ENCODE peak calls at places on chromosomes 12 and 14, in six cellular contexts. One of them, this sample, is unnamed.

GRCh38 chr14:77076118-77076631 is 21.9 kb upstream of the CIPC start:
- DNase-seq in heart left ventricle: peak
- DNase-seq in transverse colon: peak
- DNase-seq in A549: no peak
- DNase-seq in breast epithelium: no peak
- DNase-seq in esophagus squamous epithelium: no peak
- DNase-seq in this sample: peak

GRCh38 chr14:28052251-28052650 is 714.3 kb upstream of the FOXG1 start:
- DNase-seq in heart left ventricle: no peak
- DNase-seq in transverse colon: no peak
- DNase-seq in A549: no peak
- DNase-seq in breast epithelium: no peak
- DNase-seq in esophagus squamous epithelium: no peak
- DNase-seq in this sample: no peak

GRCh38 chr14:63454863-63455622 is 88.1 kb downstream of the PPP2R5E start:
- DNase-seq in heart left ventricle: peak
- DNase-seq in transverse colon: no peak
- DNase-seq in A549: no peak
- DNase-seq in breast epithelium: no peak
- DNase-seq in esophagus squamous epithelium: no peak
- DNase-seq in this sample: no peak

GRCh38 chr12:106459534-106459933 is 102.0 kb downstream of the POLR3B start:
- DNase-seq in heart left ventricle: no peak
- DNase-seq in transverse colon: no peak
- DNase-seq in A549: no peak
- DNase-seq in breast epithelium: no peak
- DNase-seq in esophagus squamous epithelium: no peak
- DNase-seq in this sample: no peak

GRCh38 chr14:106141242-106142220 is 615.1 kb downstream of the TMEM121 start:
- DNase-seq in heart left ventricle: no peak
- DNase-seq in transverse colon: no peak
- DNase-seq in A549: peak
- DNase-seq in breast epithelium: no peak
- DNase-seq in esophagus squamous epithelium: no peak
- DNase-seq in this sample: no peak

GRCh38 chr14:58138719-58139482 is 13.1 kb downstream of the ARMH4 start:
- DNase-seq in heart left ventricle: no peak
- DNase-seq in transverse colon: no peak
- DNase-seq in A549: no peak
- DNase-seq in breast epithelium: no peak
- DNase-seq in esophagus squamous epithelium: no peak
- DNase-seq in this sample: no peak

GRCh38 chr12:121858662-121859572 is at the start of gene HPD:
- DNase-seq in heart left ventricle: peak
- DNase-seq in transverse colon: peak
- DNase-seq in A549: peak
- DNase-seq in breast epithelium: no peak
- DNase-seq in esophagus squamous epithelium: no peak
- DNase-seq in this sample: no peak

GRCh38 chr12:1357171-1357570 is 237.2 kb downstream of the FBXL14 start:
- DNase-seq in heart left ventricle: no peak
- DNase-seq in transverse colon: no peak
- DNase-seq in A549: peak
- DNase-seq in breast epithelium: no peak
- DNase-seq in esophagus squamous epithelium: no peak
- DNase-seq in this sample: no peak

GRCh38 chr12:95083938-95084337 is 10.5 kb upstream of the NR2C1 start:
- DNase-seq in heart left ventricle: no peak
- DNase-seq in transverse colon: no peak
- DNase-seq in A549: peak
- DNase-seq in breast epithelium: no peak
- DNase-seq in esophagus squamous epithelium: no peak
- DNase-seq in this sample: no peak

GRCh38 chr14:35349966-35350365 is 54.6 kb downstream of the NFKBIA start:
- DNase-seq in heart left ventricle: no peak
- DNase-seq in transverse colon: no peak
- DNase-seq in A549: no peak
- DNase-seq in breast epithelium: no peak
- DNase-seq in esophagus squamous epithelium: no peak
- DNase-seq in this sample: no peak

GRCh38 chr12:125220404-125221273 is 155.4 kb downstream of the AACS start:
- DNase-seq in heart left ventricle: no peak
- DNase-seq in transverse colon: no peak
- DNase-seq in A549: no peak
- DNase-seq in breast epithelium: no peak
- DNase-seq in esophagus squamous epithelium: no peak
- DNase-seq in this sample: no peak

GRCh38 chr12:51839310-51839943 is 9.1 kb downstream of the FIGNL2 start:
- DNase-seq in heart left ventricle: no peak
- DNase-seq in transverse colon: no peak
- DNase-seq in A549: no peak
- DNase-seq in breast epithelium: no peak
- DNase-seq in esophagus squamous epithelium: no peak
- DNase-seq in this sample: no peak

GRCh38 chr12:93109794-93110203 is 180.7 kb upstream of the EEA1 start:
- DNase-seq in heart left ventricle: no peak
- DNase-seq in transverse colon: no peak
- DNase-seq in A549: no peak
- DNase-seq in breast epithelium: no peak
- DNase-seq in esophagus squamous epithelium: no peak
- DNase-seq in this sample: no peak

GRCh38 chr12:76719171-76719631 is 44.7 kb upstream of the ZDHHC17 start:
- DNase-seq in heart left ventricle: no peak
- DNase-seq in transverse colon: no peak
- DNase-seq in A549: no peak
- DNase-seq in breast epithelium: no peak
- DNase-seq in esophagus squamous epithelium: no peak
- DNase-seq in this sample: no peak

GRCh38 chr12:120774169-120774916 is 48.7 kb downstream of the ACADS start:
- DNase-seq in heart left ventricle: no peak
- DNase-seq in transverse colon: no peak
- DNase-seq in A549: no peak
- DNase-seq in breast epithelium: no peak
- DNase-seq in esophagus squamous epithelium: no peak
- DNase-seq in this sample: no peak

GRCh38 chr12:19397534-19397933 is 41.8 kb upstream of the AEBP2 start:
- DNase-seq in heart left ventricle: no peak
- DNase-seq in transverse colon: no peak
- DNase-seq in A549: peak
- DNase-seq in breast epithelium: no peak
- DNase-seq in esophagus squamous epithelium: no peak
- DNase-seq in this sample: peak

GRCh38 chr12:1972856-1973317 is 31.4 kb downstream of the DCP1B start:
- DNase-seq in heart left ventricle: peak
- DNase-seq in transverse colon: peak
- DNase-seq in A549: no peak
- DNase-seq in breast epithelium: no peak
- DNase-seq in esophagus squamous epithelium: no peak
- DNase-seq in this sample: no peak

GRCh38 chr12:85036241-85036707 is at the start of the genes LRRIQ1 and TSPAN19:
- DNase-seq in heart left ventricle: peak
- DNase-seq in transverse colon: peak
- DNase-seq in A549: peak
- DNase-seq in breast epithelium: peak
- DNase-seq in esophagus squamous epithelium: no peak
- DNase-seq in this sample: peak

GRCh38 chr14:45650754-45651153 is 397.8 kb upstream of the MIS18BP1 start:
- DNase-seq in heart left ventricle: no peak
- DNase-seq in transverse colon: no peak
- DNase-seq in A549: no peak
- DNase-seq in breast epithelium: no peak
- DNase-seq in esophagus squamous epithelium: no peak
- DNase-seq in this sample: no peak

GRCh38 chr14:96165493-96166474 is 38.9 kb upstream of the BDKRB2 start:
- DNase-seq in heart left ventricle: no peak
- DNase-seq in transverse colon: peak
- DNase-seq in A549: no peak
- DNase-seq in breast epithelium: no peak
- DNase-seq in esophagus squamous epithelium: no peak
- DNase-seq in this sample: peak

GRCh38 chr14:76961631-76962302 is 66.7 kb downstream of the IRF2BPL start:
- DNase-seq in heart left ventricle: peak
- DNase-seq in transverse colon: peak
- DNase-seq in A549: peak
- DNase-seq in breast epithelium: peak
- DNase-seq in esophagus squamous epithelium: peak
- DNase-seq in this sample: peak

GRCh38 chr12:80268924-80269749 is 169.8 kb downstream of the OTOGL start:
- DNase-seq in heart left ventricle: no peak
- DNase-seq in transverse colon: no peak
- DNase-seq in A549: peak
- DNase-seq in breast epithelium: no peak
- DNase-seq in esophagus squamous epithelium: no peak
- DNase-seq in this sample: no peak

GRCh38 chr12:122646568-122647220 is 56.5 kb downstream of the HCAR2 start:
- DNase-seq in heart left ventricle: no peak
- DNase-seq in transverse colon: no peak
- DNase-seq in A549: peak
- DNase-seq in breast epithelium: no peak
- DNase-seq in esophagus squamous epithelium: no peak
- DNase-seq in this sample: peak

GRCh38 chr14:74670726-74671125 is 42.2 kb downstream of the AREL1 start:
- DNase-seq in heart left ventricle: no peak
- DNase-seq in transverse colon: no peak
- DNase-seq in A549: no peak
- DNase-seq in breast epithelium: no peak
- DNase-seq in esophagus squamous epithelium: no peak
- DNase-seq in this sample: no peak

GRCh38 chr12:75474121-75474520 is 6.4 kb upstream of the GLIPR1 start:
- DNase-seq in heart left ventricle: no peak
- DNase-seq in transverse colon: no peak
- DNase-seq in A549: no peak
- DNase-seq in breast epithelium: no peak
- DNase-seq in esophagus squamous epithelium: no peak
- DNase-seq in this sample: no peak

GRCh38 chr14:81450100-81450531 is 50.0 kb upstream of the STON2 start:
- DNase-seq in heart left ventricle: peak
- DNase-seq in transverse colon: no peak
- DNase-seq in A549: no peak
- DNase-seq in breast epithelium: no peak
- DNase-seq in esophagus squamous epithelium: no peak
- DNase-seq in this sample: no peak
- H3K4me3 ChIP-seq in heart left ventricle: no peak
- H3K4me3 ChIP-seq in transverse colon: no peak
- H3K4me3 ChIP-seq in A549: no peak
- H3K4me3 ChIP-seq in breast epithelium: no peak
- H3K4me3 ChIP-seq in esophagus squamous epithelium: no peak
- H3K4me3 ChIP-seq in this sample: no peak

DNA sequence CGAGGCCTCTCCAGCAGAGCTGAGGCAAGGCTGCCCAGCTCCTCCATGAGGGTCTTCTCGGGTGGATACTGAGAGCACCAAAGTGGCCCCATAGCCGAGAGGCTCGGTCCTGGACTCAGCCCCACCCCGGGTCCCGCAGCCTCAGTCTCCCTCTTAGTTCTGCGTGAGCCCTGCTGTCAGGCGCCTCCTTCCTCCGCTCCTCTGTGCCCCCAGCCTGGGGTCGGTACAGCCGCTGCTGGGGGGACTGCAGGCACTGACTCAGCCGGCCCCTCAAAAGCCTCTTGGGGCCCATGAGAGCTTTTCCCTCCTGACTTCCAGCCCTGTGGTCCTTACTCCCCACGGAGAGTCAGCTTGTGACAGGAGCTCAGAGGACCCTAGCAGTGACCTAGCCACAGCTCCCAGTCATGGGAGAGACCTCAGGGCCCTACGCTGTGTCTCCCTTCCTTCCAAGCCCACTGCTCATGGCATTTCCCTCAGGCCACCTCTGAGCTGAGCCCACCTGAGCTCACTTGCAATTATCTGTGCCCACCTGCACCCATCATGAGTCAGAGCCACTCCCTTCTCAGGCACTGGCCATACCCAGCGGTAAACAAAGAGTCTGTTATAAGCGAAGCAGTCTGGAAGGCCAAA is 295.0 kb upstream of the RTL1 start:
- DNase-seq in heart left ventricle: no peak
- DNase-seq in transverse colon: no peak
- DNase-seq in A549: no peak
- DNase-seq in breast epithelium: peak
- DNase-seq in esophagus squamous epithelium: no peak
- DNase-seq in this sample: peak
- TF ChIP-seq POLR2A in heart left ventricle: no peak
- TF ChIP-seq POLR2A in transverse colon: no peak
- TF ChIP-seq POLR2A in A549: no peak
- TF ChIP-seq POLR2A in breast epithelium: no peak
- TF ChIP-seq POLR2A in esophagus squamous epithelium: no peak
- TF ChIP-seq POLR2A in this sample: no peak

DNA sequence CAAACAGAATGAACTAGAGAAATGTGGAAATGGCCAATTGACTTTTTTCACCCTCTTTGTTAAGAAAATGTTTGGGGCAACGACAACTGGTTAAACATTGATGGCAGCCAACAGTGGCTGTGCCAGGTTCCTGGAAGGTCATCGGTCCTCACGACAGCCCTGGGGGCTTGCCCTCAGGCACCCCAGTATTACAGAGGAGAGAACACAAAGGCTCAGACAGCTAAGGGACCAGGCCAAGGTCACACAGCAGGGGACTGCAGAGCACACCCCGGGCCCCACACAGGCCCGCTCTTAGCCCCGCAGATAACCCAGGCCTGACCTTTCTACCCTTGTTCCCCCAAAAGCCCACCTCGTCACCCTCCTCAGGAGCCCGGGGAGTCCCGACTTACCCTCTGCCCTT is 1.3 kb downstream of the TRPV4 start:
- DNase-seq in heart left ventricle: no peak
- DNase-seq in transverse colon: no peak
- DNase-seq in A549: no peak
- DNase-seq in breast epithelium: no peak
- DNase-seq in esophagus squamous epithelium: no peak
- DNase-seq in this sample: no peak
- H3K4me3 ChIP-seq in heart left ventricle: no peak
- H3K4me3 ChIP-seq in transverse colon: no peak
- H3K4me3 ChIP-seq in A549: no peak
- H3K4me3 ChIP-seq in breast epithelium: peak
- H3K4me3 ChIP-seq in esophagus squamous epithelium: peak
- H3K4me3 ChIP-seq in this sample: no peak

DNA sequence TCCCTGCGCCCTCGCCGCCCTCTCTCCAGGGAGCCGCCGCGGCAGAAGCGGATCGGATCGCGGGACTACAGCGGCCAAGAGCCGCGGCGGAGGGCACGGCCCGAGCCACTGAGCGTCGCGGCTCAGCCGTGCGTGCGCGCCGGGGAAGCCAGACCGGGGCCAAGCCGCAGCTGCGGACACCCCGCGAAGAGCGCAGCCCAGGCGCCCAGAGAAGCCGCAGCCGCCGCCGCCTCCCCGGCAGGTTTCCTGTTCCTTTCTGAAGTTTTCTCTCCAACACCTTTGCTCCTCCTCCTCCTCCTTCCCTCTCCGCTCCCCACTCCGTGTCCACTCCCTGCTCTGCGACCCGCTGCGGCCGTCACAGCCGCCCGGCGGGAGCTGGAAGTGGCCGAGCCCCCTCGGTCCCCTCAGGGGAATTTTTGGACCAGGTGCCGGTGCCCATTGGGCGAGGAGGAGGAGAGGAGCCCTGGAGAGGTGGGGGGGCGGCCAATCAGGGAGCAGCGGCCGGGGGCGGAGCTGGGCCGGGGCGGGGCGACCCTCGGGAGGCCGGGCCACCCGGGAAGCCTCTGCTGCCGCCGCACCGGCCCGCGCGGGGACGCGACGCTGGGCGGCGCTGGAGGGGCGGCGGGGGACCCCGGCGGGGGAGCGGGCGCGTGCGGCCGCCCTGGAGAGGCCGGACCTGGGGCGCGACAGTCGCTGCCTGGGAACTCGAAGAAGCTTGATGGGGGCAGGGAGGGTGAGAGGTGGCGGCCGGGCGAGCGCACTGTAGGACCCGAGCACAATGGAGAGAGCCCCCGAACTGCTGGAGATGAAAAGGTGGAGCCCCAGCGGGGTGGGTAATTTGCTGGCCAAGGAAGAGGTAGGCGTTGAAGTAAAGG is at the start of gene ITPR2:
- DNase-seq in heart left ventricle: peak
- DNase-seq in transverse colon: peak
- DNase-seq in A549: peak
- DNase-seq in breast epithelium: peak
- DNase-seq in esophagus squamous epithelium: peak
- DNase-seq in this sample: peak
- TF ChIP-seq POLR2A in heart left ventricle: no peak
- TF ChIP-seq POLR2A in transverse colon: peak
- TF ChIP-seq POLR2A in A549: peak
- TF ChIP-seq POLR2A in breast epithelium: peak
- TF ChIP-seq POLR2A in esophagus squamous epithelium: peak
- TF ChIP-seq POLR2A in this sample: no peak